ENCODE peak calls at places on chromosome 1, in seven cellular contexts. I, K, P, S, N, V and J are unnamed samples.

GRCh38 chr1:30234091-30234490 is 489.3 kb downstream of the MATN1 start:
- DNase-seq in I (no peak), V (no peak), K (no peak), P (no peak), N (no peak), S (no peak), J (no peak)

GRCh38 chr1:166972827-166973226 is 2.5 kb downstream of the ILDR2 start:
- DNase-seq in I (no peak), S (no peak), N (no peak), V (no peak), K (no peak), P (no peak), J (no peak)

GRCh38 chr1:212667223-212668139 is 32.2 kb downstream of the BATF3 start:
- DNase-seq in N (peak), K (no peak), V (peak), P (no peak), S (no peak), I (peak), J (peak)

GRCh38 chr1:58802640-58803476 is 19.0 kb upstream of the JUN start:
- DNase-seq in P (no peak), V (no peak), S (peak), K (no peak), I (no peak), N (peak), J (no peak)

GRCh38 chr1:240611619-240612490 is at the start of gene GREM2:
- DNase-seq in P (no peak), S (peak), I (peak), N (peak), V (peak), K (peak), J (peak)

GRCh38 chr1:234481771-234482170 is 2.8 kb upstream of the TARBP1 start:
- DNase-seq in K (no peak), V (no peak), N (no peak), S (no peak), I (no peak), P (no peak), J (no peak)

GRCh38 chr1:92934395-92935378 is 26.6 kb downstream of the DIPK1A start:
- DNase-seq in K (no peak), N (peak), S (peak), V (no peak), P (no peak), I (no peak), J (no peak)

GRCh38 chr1:235262539-235262938 is 65.4 kb downstream of the ARID4B start:
- DNase-seq in V (no peak), P (no peak), K (no peak), I (no peak), N (no peak), S (no peak), J (no peak)

GRCh38 chr1:81801032-81801833 is 499 bp downstream of the ADGRL2 start:
- DNase-seq in K (peak), V (peak), P (no peak), S (peak), I (peak), N (peak), J (peak)

GRCh38 chr1:32969556-32969955 is 4.9 kb upstream of the RNF19B start:
- DNase-seq in K (no peak), S (no peak), I (no peak), N (peak), P (no peak), V (no peak), J (no peak)

GRCh38 chr1:102015728-102016127 is 19.0 kb upstream of the OLFM3 start:
- DNase-seq in N (no peak), V (no peak), K (no peak), I (no peak), S (no peak), P (no peak), J (no peak)

GRCh38 chr1:147647796-147648633 is 22.3 kb downstream of the ACP6 start:
- DNase-seq in S (no peak), N (no peak), P (no peak), K (no peak), V (no peak), I (no peak), J (peak)

GRCh38 chr1:179090522-179090921 is 8.7 kb downstream of the TOR3A start:
- DNase-seq in N (peak), V (no peak), I (no peak), K (no peak), P (no peak), S (peak), J (no peak)

GRCh38 chr1:205286335-205286950 is 35.1 kb downstream of the NUAK2 start:
- DNase-seq in N (no peak), K (peak), P (peak), V (no peak), S (no peak), I (peak), J (peak)

GRCh38 chr1:231856894-231857293 is 230.3 kb downstream of the DISC1 start:
- DNase-seq in K (no peak), I (no peak), S (no peak), P (no peak), V (no peak), N (no peak), J (no peak)

GRCh38 chr1:23809751-23810171 is 9.2 kb upstream of the GALE start:
- DNase-seq in P (peak), S (peak), I (peak), V (peak), N (peak), K (peak), J (peak)

GRCh38 chr1:3775498-3776230 is 3.1 kb downstream of the SMIM1 start:
- DNase-seq in N (peak), P (no peak), S (peak), I (peak), K (peak), V (peak), J (peak)

GRCh38 chr1:100456880-100457279 is 81.1 kb upstream of the GPR88 start:
- DNase-seq in S (no peak), P (no peak), N (no peak), V (no peak), K (no peak), I (no peak), J (no peak)

GRCh38 chr1:19124273-19124672 is 85.8 kb downstream of the UBR4 start:
- DNase-seq in V (no peak), P (no peak), N (no peak), I (peak), S (no peak), K (no peak), J (no peak)

GRCh38 chr1:115529216-115529897 is 112.4 kb upstream of the VANGL1 start:
- DNase-seq in I (no peak), K (no peak), V (no peak), P (no peak), S (no peak), N (no peak), J (no peak)

GRCh38 chr1:22132517-22133235 is 10.2 kb downstream of the WNT4 start:
- DNase-seq in I (no peak), N (peak), K (no peak), V (no peak), S (peak), P (no peak), J (no peak)

GRCh38 chr1:88773540-88774150 is 89.6 kb downstream of the PKN2 start:
- DNase-seq in I (no peak), K (no peak), N (peak), S (no peak), V (no peak), P (no peak), J (no peak)

GRCh38 chr1:27643626-27644368 is 8.8 kb upstream of the FGR start:
- DNase-seq in S (peak), V (peak), P (peak), K (peak), N (peak), I (peak), J (no peak)

GRCh38 chr1:2099871-2100774 is 49.9 kb downstream of the PRKCZ start:
- DNase-seq in N (peak), S (no peak), V (no peak), I (no peak), P (no peak), K (no peak), J (peak)

GRCh38 chr1:18155881-18156385 is 48.3 kb downstream of the IGSF21 start:
- DNase-seq in K (no peak), P (no peak), N (peak), I (no peak), V (no peak), S (no peak), J (no peak)

GRCh38 chr1:2388004-2388913 is 3.1 kb downstream of the MORN1 start:
- DNase-seq in S (peak), V (no peak), N (no peak), P (no peak), K (no peak), I (peak), J (no peak)

GRCh38 chr1:241423541-241424479 is 66.8 kb upstream of the RGS7 start:
- DNase-seq in I (peak), V (peak), P (no peak), N (peak), K (peak), S (peak), J (no peak)

GRCh38 chr1:29820401-29820800 is 584.1 kb downstream of the PTPRU start:
- DNase-seq in N (no peak), K (no peak), S (no peak), V (no peak), I (no peak), P (no peak), J (no peak)